ENCODE peak calls at places on chromosomes 5 and 9, in six cellular contexts. B is Peyer's patch, D is DND-41, J is H1, M is neural progenitor cell, V is cardiac muscle cell. Q is an unnamed sample.

GRCh38 chr9:130908129-130908877 is 11.7 kb upstream of the QRFP start:
- DNase-seq in B (no peak), V (no peak), J (no peak), D (no peak), M (no peak), Q (no peak)

GRCh38 chr5:143350790-143351603 is 52.5 kb downstream of the NR3C1 start:
- DNase-seq in B (no peak), D (no peak), J (no peak), V (no peak), M (no peak), Q (no peak)

GRCh38 chr5:82956600-82956999 is 120.6 kb downstream of the TMEM167A start:
- DNase-seq in B (no peak), M (no peak), D (no peak), V (no peak), J (no peak), Q (no peak)

GRCh38 chr9:78130004-78130403 is 98.4 kb upstream of the GNAQ start:
- DNase-seq in D (peak), V (peak), B (no peak), J (peak), M (peak), Q (no peak)

GRCh38 chr5:38414348-38414747 is 142.1 kb downstream of the LIFR start:
- DNase-seq in D (no peak), V (no peak), J (no peak), M (no peak), B (no peak), Q (no peak)

GRCh38 chr5:121164632-121165031 is 687.0 kb upstream of the FTMT start:
- DNase-seq in V (no peak), D (no peak), B (no peak), M (no peak), J (no peak), Q (no peak)

GRCh38 chr9:131585375-131585774 is 40.1 kb downstream of the PRRT1B start:
- DNase-seq in V (no peak), J (no peak), B (peak), D (peak), M (no peak), Q (no peak)

GRCh38 chr9:88307136-88307535 is 81.1 kb upstream of the SPIN1 start:
- DNase-seq in D (no peak), J (no peak), M (no peak), B (no peak), V (no peak), Q (no peak)

GRCh38 chr5:86557920-86558319 is 59.8 kb upstream of the COX7C start:
- DNase-seq in B (no peak), J (no peak), D (no peak), M (no peak), V (no peak), Q (no peak)

GRCh38 chr5:99814311-99815063 is 720.7 kb upstream of the FAM174A start:
- DNase-seq in V (no peak), D (no peak), J (no peak), B (no peak), M (no peak), Q (no peak)

GRCh38 chr5:64869419-64869818 is 100.7 kb downstream of the CWC27 start:
- DNase-seq in B (no peak), J (no peak), M (peak), D (no peak), V (no peak), Q (no peak)

GRCh38 chr5:119928974-119929373 is 299.6 kb downstream of the FAM170A start:
- DNase-seq in D (peak), V (no peak), B (no peak), M (no peak), J (no peak), Q (no peak)

GRCh38 chr5:131212471-131213021 is 41.8 kb downstream of the LYRM7 start:
- DNase-seq in B (no peak), V (no peak), J (no peak), D (no peak), M (no peak), Q (no peak)

GRCh38 chr9:116482740-116483139 is 204.4 kb upstream of the TRIM32 start:
- DNase-seq in B (no peak), D (no peak), V (peak), M (peak), J (peak), Q (no peak)

GRCh38 chr5:127358782-127359181 is 68.2 kb downstream of the MEGF10 start:
- DNase-seq in M (no peak), D (no peak), J (no peak), V (no peak), B (no peak), Q (no peak)

GRCh38 chr5:16777432-16777831 is 158.7 kb downstream of the MYO10 start:
- DNase-seq in M (no peak), J (no peak), V (no peak), D (no peak), B (no peak), Q (no peak)

GRCh38 chr5:16774806-16775205 is 158.0 kb upstream of the RETREG1 start:
- DNase-seq in V (no peak), J (no peak), D (no peak), B (no peak), M (no peak), Q (no peak)

GRCh38 chr5:16773990-16774389 is 157.2 kb upstream of the RETREG1 start:
- DNase-seq in D (no peak), J (no peak), V (no peak), M (peak), B (no peak), Q (no peak)

GRCh38 chr5:16782227-16782626 is 153.9 kb downstream of the MYO10 start:
- DNase-seq in J (no peak), V (no peak), M (no peak), B (no peak), D (no peak), Q (no peak)

GRCh38 chr5:16776611-16777251 is 159.4 kb downstream of the MYO10 start:
- DNase-seq in J (no peak), M (peak), D (no peak), B (no peak), V (peak), Q (no peak)
- H3K27ac ChIP-seq in J (no peak), M (no peak), D (no peak), B (no peak), V (no peak), Q (no peak)

GRCh38 chr9:14769235-14769580 is 46.7 kb upstream of the CER1 start:
- DNase-seq in D (no peak), B (no peak), J (no peak), V (peak), M (peak), Q (no peak)
- TF ChIP-seq CTCF in D (peak), B (no peak), J (no peak), V (peak), M (peak), Q (no peak)

GRCh38 chr5:139386039-139386438 is 2.9 kb upstream of the SLC23A1 start:
- DNase-seq in V (no peak), M (no peak), B (no peak), D (peak), J (no peak), Q (no peak)
- H3K27ac ChIP-seq in V (no peak), M (no peak), B (no peak), D (peak), J (no peak), Q (no peak)

GRCh38 chr9:22529426-22530199 is 83.0 kb downstream of the DMRTA1 start:
- DNase-seq in M (no peak), V (no peak), J (no peak), B (no peak), D (no peak), Q (no peak)

GRCh38 chr9:22528485-22528884 is 81.9 kb downstream of the DMRTA1 start:
- DNase-seq in V (peak), J (no peak), B (no peak), M (peak), D (no peak), Q (no peak)
- TF ChIP-seq CTCF in V (no peak), J (no peak), B (no peak), M (peak), D (peak), Q (no peak)

GRCh38 chr5:151040211-151040747 is 19.9 kb downstream of the GPX3 start:
- DNase-seq in V (no peak), D (no peak), J (no peak), B (no peak), M (no peak), Q (no peak)

GRCh38 chr5:151038292-151038745 is 17.9 kb downstream of the GPX3 start:
- DNase-seq in D (no peak), M (no peak), V (no peak), B (no peak), J (no peak), Q (no peak)

GRCh38 chr5:151037561-151038291 is 17.3 kb downstream of the GPX3 start:
- DNase-seq in D (no peak), B (no peak), M (no peak), V (no peak), J (no peak), Q (no peak)

GRCh38 chr5:151039665-151040064 is 19.3 kb downstream of the GPX3 start:
- DNase-seq in D (no peak), V (no peak), J (no peak), B (no peak), M (no peak), Q (no peak)

DNA sequence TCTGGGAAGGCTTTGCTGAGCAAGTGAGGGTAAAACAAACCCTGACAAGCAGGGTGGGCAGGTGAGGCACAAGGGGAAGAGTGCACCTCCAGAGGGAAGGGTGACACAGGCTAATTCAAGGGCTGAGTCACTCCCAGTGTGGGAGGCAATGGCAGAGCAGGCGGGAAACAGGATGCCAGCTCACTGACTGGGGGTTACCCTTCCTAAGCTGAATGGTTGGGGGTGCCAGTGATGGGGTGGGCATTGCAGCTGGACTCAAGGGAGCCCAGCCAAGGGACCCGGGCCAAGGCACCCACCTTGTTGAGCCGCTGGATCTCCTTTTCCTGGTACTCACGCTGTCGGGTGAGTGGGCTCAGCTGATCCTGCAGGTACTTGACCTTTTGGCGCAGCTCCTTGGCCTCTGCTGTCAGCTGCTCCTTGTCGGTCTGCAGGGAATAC is 18.4 kb downstream of the GPX3 start:
- DNase-seq in V (no peak), M (no peak), D (no peak), J (no peak), B (no peak), Q (no peak)
- H3K27ac ChIP-seq in V (peak), M (no peak), D (no peak), J (no peak), B (peak), Q (peak)

GRCh38 chr5:180599981-180600553 is 8.8 kb upstream of the SCGB3A1 start:
- DNase-seq in J (no peak), V (no peak), M (no peak), B (no peak), D (no peak), Q (no peak)

GRCh38 chr5:180600554-180601041 is 9.3 kb upstream of the SCGB3A1 start:
- DNase-seq in J (no peak), B (no peak), V (no peak), D (no peak), M (no peak), Q (peak)

GRCh38 chr5:180599590-180599914 is 8.3 kb upstream of the SCGB3A1 start:
- DNase-seq in M (no peak), J (no peak), D (no peak), B (no peak), V (no peak), Q (peak)

GRCh38 chr5:180598316-180598701 is 7.0 kb upstream of the SCGB3A1 start:
- DNase-seq in M (no peak), B (no peak), V (no peak), J (no peak), D (no peak), Q (peak)

GRCh38 chr5:180598797-180599589 is 7.7 kb upstream of the SCGB3A1 start:
- DNase-seq in J (no peak), V (no peak), B (no peak), D (no peak), M (no peak), Q (peak)
- TF ChIP-seq CTCF in J (no peak), V (no peak), B (no peak), D (no peak), M (no peak), Q (no peak)

GRCh38 chr9:35026671-35027070 is 37.1 kb downstream of the DNAJB5 start:
- DNase-seq in D (no peak), V (no peak), M (no peak), B (no peak), J (no peak), Q (no peak)
- H3K27ac ChIP-seq in D (no peak), V (peak), M (no peak), B (no peak), J (peak), Q (no peak)

DNA sequence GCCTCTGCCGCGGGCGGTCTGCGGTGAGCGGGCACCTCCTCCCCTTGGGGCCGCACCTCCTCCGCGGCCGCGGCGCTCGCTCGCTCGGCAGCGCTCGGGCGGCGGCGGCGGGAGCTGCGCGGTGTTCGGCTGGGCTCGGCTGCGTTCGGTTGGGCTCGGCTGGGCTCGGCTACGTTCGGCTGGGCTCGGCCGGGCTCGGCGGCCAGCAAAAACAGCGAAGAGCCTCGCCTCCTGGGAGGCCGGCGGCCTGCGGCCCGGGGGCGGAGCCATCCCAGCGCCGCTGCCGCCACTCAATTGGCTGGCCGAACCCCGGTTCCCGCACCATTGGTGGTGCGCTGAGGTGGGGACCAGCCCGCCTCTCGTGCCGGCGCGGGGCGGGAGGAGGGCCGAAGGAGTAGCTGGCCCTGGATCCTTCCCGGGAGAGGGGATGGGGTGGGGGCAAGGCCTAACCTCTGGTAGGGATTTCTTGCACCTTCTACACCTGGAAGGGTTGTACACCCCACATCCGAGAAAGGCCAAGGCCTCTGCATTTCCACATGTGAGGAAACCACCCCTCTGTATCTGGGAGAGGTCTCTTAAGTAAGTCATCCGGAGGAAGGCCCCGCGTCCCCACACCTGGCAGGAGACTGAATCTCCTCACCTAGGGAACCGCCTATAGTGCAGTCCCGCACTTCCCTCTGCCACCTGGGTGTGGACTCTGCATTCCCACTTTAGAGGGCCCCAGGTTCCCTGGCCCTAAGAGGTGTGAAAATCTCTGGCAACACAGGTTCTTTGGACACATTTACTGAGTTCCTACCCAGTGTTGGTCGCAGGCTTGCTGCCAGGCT is at the start of gene ENHO:
- DNase-seq in M (peak), B (peak), D (peak), J (peak), V (peak), Q (peak)
- TF ChIP-seq CTCF in M (no peak), B (no peak), D (no peak), J (no peak), V (no peak), Q (no peak)

GRCh38 chr5:139130217-139130616 is 68.0 kb downstream of the SIL1 start:
- DNase-seq in B (no peak), M (no peak), D (no peak), V (no peak), J (no peak), Q (no peak)
- H3K27ac ChIP-seq in B (no peak), M (no peak), D (no peak), V (no peak), J (no peak), Q (peak)

DNA sequence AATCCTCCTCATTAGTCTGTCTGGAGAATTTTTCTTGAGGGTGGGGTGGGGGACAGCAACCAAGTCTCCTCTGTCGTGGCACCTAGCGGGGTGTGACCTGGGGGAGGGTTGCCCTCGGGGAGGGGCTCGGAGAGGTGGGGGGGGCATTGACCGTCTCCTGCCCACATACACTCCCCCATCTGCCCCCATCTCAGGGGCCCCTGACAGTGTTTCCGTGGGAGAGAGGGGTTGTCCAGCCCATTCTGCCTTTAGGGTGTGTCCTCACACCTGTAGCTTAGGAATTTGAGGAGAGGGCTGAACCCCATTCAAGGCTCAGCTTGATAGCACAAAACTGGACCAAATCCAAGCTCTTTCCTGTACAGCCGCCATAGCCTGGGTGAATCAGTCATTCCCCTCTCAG is 5.9 kb upstream of the CXXC5 start:
- DNase-seq in B (peak), V (no peak), D (no peak), J (no peak), M (no peak), Q (no peak)
- TF ChIP-seq CTCF in B (no peak), V (no peak), D (no peak), J (no peak), M (no peak), Q (no peak)

Q was measured in coronary artery.